ENCODE peak calls at places on chromosomes 6 and 20, in eight cellular contexts. One of them, this sample, is unnamed.

GRCh38 chr6:30814137-30815084 is 69.9 kb upstream of the DDR1 start:
- DNase-seq in H54: peak
- DNase-seq in NCI-H2081: no peak
- DNase-seq in GM23248: peak
- DNase-seq in activated CD4-positive, alpha-beta T cell treated with anti-CD3 and anti-CD28 coated beads for 4 hours: peak
- DNase-seq in naive thymus-derived CD4-positive, alpha-beta T cell: no peak
- DNase-seq in bronchial epithelial cell: peak
- DNase-seq in CD8-positive, alpha-beta T cell: no peak
- DNase-seq in this sample: no peak

GRCh38 chr20:17841751-17842191 is 126.8 kb downstream of the SNX5 start:
- DNase-seq in H54: no peak
- DNase-seq in NCI-H2081: no peak
- DNase-seq in GM23248: peak
- DNase-seq in activated CD4-positive, alpha-beta T cell treated with anti-CD3 and anti-CD28 coated beads for 4 hours: no peak
- DNase-seq in naive thymus-derived CD4-positive, alpha-beta T cell: no peak
- DNase-seq in bronchial epithelial cell: no peak
- DNase-seq in CD8-positive, alpha-beta T cell: no peak
- DNase-seq in this sample: no peak

GRCh38 chr6:167553716-167554115 is 228.8 kb downstream of the TTLL2 start:
- DNase-seq in H54: no peak
- DNase-seq in NCI-H2081: no peak
- DNase-seq in GM23248: no peak
- DNase-seq in activated CD4-positive, alpha-beta T cell treated with anti-CD3 and anti-CD28 coated beads for 4 hours: no peak
- DNase-seq in naive thymus-derived CD4-positive, alpha-beta T cell: no peak
- DNase-seq in bronchial epithelial cell: no peak
- DNase-seq in CD8-positive, alpha-beta T cell: no peak
- DNase-seq in this sample: no peak

GRCh38 chr6:132205946-132206345 is 195.3 kb downstream of the MOXD1 start:
- DNase-seq in H54: no peak
- DNase-seq in NCI-H2081: no peak
- DNase-seq in GM23248: peak
- DNase-seq in activated CD4-positive, alpha-beta T cell treated with anti-CD3 and anti-CD28 coated beads for 4 hours: no peak
- DNase-seq in naive thymus-derived CD4-positive, alpha-beta T cell: no peak
- DNase-seq in bronchial epithelial cell: no peak
- DNase-seq in CD8-positive, alpha-beta T cell: no peak
- DNase-seq in this sample: no peak

GRCh38 chr6:113560908-113561307 is 296.2 kb upstream of the MARCKS start:
- DNase-seq in H54: peak
- DNase-seq in NCI-H2081: no peak
- DNase-seq in GM23248: peak
- DNase-seq in activated CD4-positive, alpha-beta T cell treated with anti-CD3 and anti-CD28 coated beads for 4 hours: no peak
- DNase-seq in naive thymus-derived CD4-positive, alpha-beta T cell: no peak
- DNase-seq in bronchial epithelial cell: peak
- DNase-seq in CD8-positive, alpha-beta T cell: no peak
- DNase-seq in this sample: no peak

GRCh38 chr20:38671186-38671585 is 53.1 kb upstream of the SLC32A1 start:
- DNase-seq in H54: no peak
- DNase-seq in NCI-H2081: peak
- DNase-seq in GM23248: no peak
- DNase-seq in activated CD4-positive, alpha-beta T cell treated with anti-CD3 and anti-CD28 coated beads for 4 hours: no peak
- DNase-seq in naive thymus-derived CD4-positive, alpha-beta T cell: no peak
- DNase-seq in bronchial epithelial cell: no peak
- DNase-seq in CD8-positive, alpha-beta T cell: no peak
- DNase-seq in this sample: no peak

GRCh38 chr6:36964908-36965307 is 10.4 kb downstream of the PI16 start:
- DNase-seq in H54: no peak
- DNase-seq in NCI-H2081: no peak
- DNase-seq in GM23248: no peak
- DNase-seq in activated CD4-positive, alpha-beta T cell treated with anti-CD3 and anti-CD28 coated beads for 4 hours: no peak
- DNase-seq in naive thymus-derived CD4-positive, alpha-beta T cell: no peak
- DNase-seq in bronchial epithelial cell: no peak
- DNase-seq in CD8-positive, alpha-beta T cell: no peak
- DNase-seq in this sample: no peak

GRCh38 chr20:58111340-58112016 is 117.0 kb downstream of the ANKRD60 start:
- DNase-seq in H54: no peak
- DNase-seq in NCI-H2081: no peak
- DNase-seq in GM23248: peak
- DNase-seq in activated CD4-positive, alpha-beta T cell treated with anti-CD3 and anti-CD28 coated beads for 4 hours: no peak
- DNase-seq in naive thymus-derived CD4-positive, alpha-beta T cell: no peak
- DNase-seq in bronchial epithelial cell: no peak
- DNase-seq in CD8-positive, alpha-beta T cell: no peak
- DNase-seq in this sample: no peak

GRCh38 chr6:89368107-89368506 is 15.6 kb upstream of the UBE2J1 start:
- DNase-seq in H54: no peak
- DNase-seq in NCI-H2081: peak
- DNase-seq in GM23248: peak
- DNase-seq in activated CD4-positive, alpha-beta T cell treated with anti-CD3 and anti-CD28 coated beads for 4 hours: peak
- DNase-seq in naive thymus-derived CD4-positive, alpha-beta T cell: peak
- DNase-seq in bronchial epithelial cell: peak
- DNase-seq in CD8-positive, alpha-beta T cell: peak
- DNase-seq in this sample: peak

GRCh38 chr20:45944965-45945677 is 10.6 kb downstream of the PCIF1 start:
- DNase-seq in H54: no peak
- DNase-seq in NCI-H2081: no peak
- DNase-seq in GM23248: no peak
- DNase-seq in activated CD4-positive, alpha-beta T cell treated with anti-CD3 and anti-CD28 coated beads for 4 hours: no peak
- DNase-seq in naive thymus-derived CD4-positive, alpha-beta T cell: no peak
- DNase-seq in bronchial epithelial cell: no peak
- DNase-seq in CD8-positive, alpha-beta T cell: no peak
- DNase-seq in this sample: no peak

GRCh38 chr6:154907293-154907692 is 87.8 kb upstream of the TIAM2 start:
- DNase-seq in H54: no peak
- DNase-seq in NCI-H2081: no peak
- DNase-seq in GM23248: no peak
- DNase-seq in activated CD4-positive, alpha-beta T cell treated with anti-CD3 and anti-CD28 coated beads for 4 hours: no peak
- DNase-seq in naive thymus-derived CD4-positive, alpha-beta T cell: no peak
- DNase-seq in bronchial epithelial cell: peak
- DNase-seq in CD8-positive, alpha-beta T cell: no peak
- DNase-seq in this sample: no peak